ENCODE peak calls at places on chromosomes 1 and 21, in nine cellular contexts. One of them, this sample, is unnamed.

GRCh38 chr21:33403786-33404571 is 766 bp downstream of the IFNGR2 start:
- DNase-seq in colonic mucosa: peak; percentile 69
- DNase-seq in AG09309: no peak
- DNase-seq in foreskin keratinocyte: peak; percentile 38
- DNase-seq in progenitor cell of endocrine pancreas: peak; percentile 38
- DNase-seq in choroid plexus epithelial cell: peak; percentile 65
- DNase-seq in GM23338: peak; percentile 67
- DNase-seq in ovary: peak; percentile 67
- DNase-seq in BE2C: peak; percentile 66
- DNase-seq in this sample: peak; percentile 64

GRCh38 chr1:77412069-77412793 is 130.4 kb downstream of the AK5 start:
- DNase-seq in colonic mucosa: no peak
- DNase-seq in choroid plexus epithelial cell: peak; percentile 21
- DNase-seq in AG09309: peak; percentile 62
- DNase-seq in GM23338: no peak
- DNase-seq in ovary: no peak
- DNase-seq in BE2C: no peak
- DNase-seq in foreskin keratinocyte: peak; percentile 41
- DNase-seq in progenitor cell of endocrine pancreas: no peak
- DNase-seq in this sample: no peak

GRCh38 chr1:56120021-56120420 is 459.3 kb downstream of the PLPP3 start:
- DNase-seq in BE2C: no peak
- DNase-seq in AG09309: no peak
- DNase-seq in colonic mucosa: no peak
- DNase-seq in GM23338: no peak
- DNase-seq in choroid plexus epithelial cell: peak; percentile 61
- DNase-seq in progenitor cell of endocrine pancreas: no peak
- DNase-seq in foreskin keratinocyte: no peak
- DNase-seq in ovary: no peak
- DNase-seq in this sample: no peak

GRCh38 chr1:222914861-222915632 is 100.2 kb downstream of the DISP1 start:
- DNase-seq in BE2C: no peak
- DNase-seq in foreskin keratinocyte: peak; percentile 71
- DNase-seq in GM23338: no peak
- DNase-seq in colonic mucosa: no peak
- DNase-seq in ovary: no peak
- DNase-seq in progenitor cell of endocrine pancreas: no peak
- DNase-seq in AG09309: no peak
- DNase-seq in choroid plexus epithelial cell: peak; percentile 86
- DNase-seq in this sample: no peak

GRCh38 chr21:15272591-15272990 is 207.8 kb upstream of the NRIP1 start:
- DNase-seq in progenitor cell of endocrine pancreas: no peak
- DNase-seq in GM23338: no peak
- DNase-seq in foreskin keratinocyte: no peak
- DNase-seq in choroid plexus epithelial cell: peak; percentile 49
- DNase-seq in AG09309: no peak
- DNase-seq in colonic mucosa: no peak
- DNase-seq in ovary: no peak
- DNase-seq in BE2C: no peak
- DNase-seq in this sample: no peak

GRCh38 chr1:43968348-43968948 is 1.4 kb upstream of the DPH2 start:
- DNase-seq in foreskin keratinocyte: no peak
- DNase-seq in AG09309: no peak
- DNase-seq in GM23338: peak; percentile 88
- DNase-seq in BE2C: no peak
- DNase-seq in ovary: peak; percentile 51
- DNase-seq in choroid plexus epithelial cell: peak; percentile 46
- DNase-seq in colonic mucosa: no peak
- DNase-seq in progenitor cell of endocrine pancreas: peak; percentile 44
- DNase-seq in this sample: peak; percentile 80

GRCh38 chr1:156901966-156902922 is 8.7 kb downstream of the PEAR1 start:
- DNase-seq in colonic mucosa: no peak
- DNase-seq in AG09309: no peak
- DNase-seq in BE2C: no peak
- DNase-seq in GM23338: no peak
- DNase-seq in choroid plexus epithelial cell: peak; percentile 23
- DNase-seq in progenitor cell of endocrine pancreas: no peak
- DNase-seq in foreskin keratinocyte: no peak
- DNase-seq in ovary: no peak
- DNase-seq in this sample: no peak

GRCh38 chr21:28856588-28857250 is 136.0 kb downstream of the LTN1 start:
- DNase-seq in choroid plexus epithelial cell: peak; percentile 6
- DNase-seq in progenitor cell of endocrine pancreas: no peak
- DNase-seq in GM23338: peak; percentile 51
- DNase-seq in BE2C: no peak
- DNase-seq in foreskin keratinocyte: no peak
- DNase-seq in ovary: no peak
- DNase-seq in AG09309: no peak
- DNase-seq in colonic mucosa: no peak
- DNase-seq in this sample: peak; percentile 35

GRCh38 chr1:196607940-196608339 is 300 bp downstream of the KCNT2 start:
- DNase-seq in ovary: peak; percentile 18
- DNase-seq in foreskin keratinocyte: no peak
- DNase-seq in AG09309: no peak
- DNase-seq in BE2C: no peak
- DNase-seq in choroid plexus epithelial cell: peak; percentile 18
- DNase-seq in colonic mucosa: no peak
- DNase-seq in progenitor cell of endocrine pancreas: no peak
- DNase-seq in GM23338: peak; percentile 55
- DNase-seq in this sample: no peak

GRCh38 chr1:1356796-1357401 is 1.5 kb downstream of the MXRA8 start:
- DNase-seq in AG09309: no peak
- DNase-seq in GM23338: no peak
- DNase-seq in foreskin keratinocyte: no peak
- DNase-seq in ovary: peak; percentile 55
- DNase-seq in progenitor cell of endocrine pancreas: no peak
- DNase-seq in colonic mucosa: no peak
- DNase-seq in choroid plexus epithelial cell: no peak
- DNase-seq in BE2C: peak; percentile 15
- DNase-seq in this sample: peak; percentile 33

DNA sequence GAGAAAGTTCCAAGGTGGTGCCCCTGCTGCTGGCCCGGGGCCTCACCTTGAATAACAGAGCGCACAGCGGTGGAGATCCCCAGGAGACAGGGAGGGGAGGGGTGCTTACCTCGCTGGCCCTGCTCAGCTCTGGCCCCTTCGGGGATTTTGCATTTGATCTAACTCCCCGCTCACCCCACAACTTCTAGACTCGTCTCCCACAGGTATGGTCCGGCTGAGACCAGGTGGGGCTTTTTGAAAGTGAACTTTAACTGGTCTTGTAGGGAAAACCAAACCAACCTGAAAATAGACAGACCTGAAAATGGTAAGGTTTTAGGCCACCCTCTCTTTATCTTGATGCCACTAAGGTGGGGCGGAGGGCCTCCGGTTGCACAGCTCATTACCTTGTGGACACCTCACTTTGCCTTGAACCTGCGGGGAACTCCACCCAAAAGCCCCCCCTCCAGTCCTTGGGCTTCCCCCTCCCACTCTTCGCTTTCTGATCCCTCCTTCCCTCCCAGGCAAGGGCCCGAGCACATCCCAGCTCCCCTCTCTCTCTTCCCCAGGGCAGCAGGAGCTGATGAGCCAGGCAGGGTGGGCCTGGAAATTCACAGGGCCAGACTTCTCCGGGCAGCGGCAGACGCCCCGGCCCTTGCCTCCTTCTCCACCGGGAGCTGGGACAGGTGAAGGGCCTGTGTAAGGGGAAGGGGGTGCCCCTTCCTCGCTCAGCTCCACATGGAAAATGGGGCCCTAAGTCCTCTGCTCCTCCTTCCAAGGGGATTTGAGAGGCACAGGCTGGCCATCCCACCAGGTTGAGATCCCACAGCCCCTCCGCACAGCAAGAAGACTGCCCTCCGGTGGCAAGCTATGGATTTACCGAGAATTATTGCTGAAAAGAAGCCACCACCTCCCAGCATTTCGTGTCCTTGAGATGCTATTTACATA is 16.1 kb downstream of the TNFRSF8 start:
- DNase-seq in progenitor cell of endocrine pancreas: peak; percentile 25
- DNase-seq in choroid plexus epithelial cell: peak; percentile 70
- DNase-seq in BE2C: peak; percentile 32
- DNase-seq in foreskin keratinocyte: no peak
- DNase-seq in GM23338: peak; percentile 92
- DNase-seq in AG09309: no peak
- DNase-seq in colonic mucosa: peak; percentile 25
- DNase-seq in ovary: peak; percentile 62
- DNase-seq in this sample: peak; percentile 71
- TF ChIP-seq CTCF in progenitor cell of endocrine pancreas: peak; percentile 71
- TF ChIP-seq CTCF in choroid plexus epithelial cell: peak; percentile 85
- TF ChIP-seq CTCF in BE2C: peak; percentile 55
- TF ChIP-seq CTCF in foreskin keratinocyte: peak; percentile 71
- TF ChIP-seq CTCF in GM23338: peak; percentile 79
- TF ChIP-seq CTCF in AG09309: peak; percentile 71
- TF ChIP-seq CTCF in colonic mucosa: no peak
- TF ChIP-seq CTCF in ovary: peak; percentile 28
- TF ChIP-seq CTCF in this sample: peak; percentile 71

DNA sequence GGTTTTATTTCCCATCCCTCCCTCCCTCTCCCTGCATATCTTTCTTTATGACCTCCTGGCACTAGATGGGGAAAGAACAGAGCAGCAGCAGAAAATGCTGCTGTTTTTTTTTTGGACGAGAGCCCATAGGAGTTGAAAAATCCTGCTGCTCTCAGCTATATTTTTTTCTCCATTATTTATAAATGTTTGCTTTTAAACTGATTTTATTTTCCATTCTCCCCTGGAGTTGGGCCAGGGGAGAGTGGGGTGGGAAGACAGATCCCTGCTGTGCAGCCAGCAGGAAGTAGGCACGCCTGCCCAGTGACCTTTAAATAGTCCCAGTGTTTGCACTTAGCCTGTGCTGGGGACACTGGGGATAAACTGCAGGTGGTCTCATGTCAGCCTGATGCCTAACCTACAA is 17.4 kb downstream of the SFT2D2 start:
- DNase-seq in ovary: peak; percentile 73
- DNase-seq in choroid plexus epithelial cell: peak; percentile 68
- DNase-seq in colonic mucosa: no peak
- DNase-seq in foreskin keratinocyte: no peak
- DNase-seq in progenitor cell of endocrine pancreas: no peak
- DNase-seq in GM23338: no peak
- DNase-seq in BE2C: no peak
- DNase-seq in AG09309: no peak
- DNase-seq in this sample: no peak
- TF ChIP-seq CTCF in ovary: no peak
- TF ChIP-seq CTCF in choroid plexus epithelial cell: no peak
- TF ChIP-seq CTCF in colonic mucosa: no peak
- TF ChIP-seq CTCF in foreskin keratinocyte: no peak
- TF ChIP-seq CTCF in progenitor cell of endocrine pancreas: no peak
- TF ChIP-seq CTCF in GM23338: no peak
- TF ChIP-seq CTCF in BE2C: no peak
- TF ChIP-seq CTCF in AG09309: no peak
- TF ChIP-seq CTCF in this sample: no peak

GRCh38 chr1:171251741-171252300 is 3.5 kb downstream of the FMO1 start:
- DNase-seq in choroid plexus epithelial cell: peak; percentile 62
- DNase-seq in ovary: peak; percentile 52
- DNase-seq in foreskin keratinocyte: no peak
- DNase-seq in GM23338: peak; percentile 53
- DNase-seq in progenitor cell of endocrine pancreas: peak; percentile 33
- DNase-seq in AG09309: no peak
- DNase-seq in colonic mucosa: peak; percentile 51
- DNase-seq in BE2C: peak; percentile 61
- DNase-seq in this sample: peak; percentile 67
- TF ChIP-seq CTCF in choroid plexus epithelial cell: peak; percentile 80
- TF ChIP-seq CTCF in ovary: no peak
- TF ChIP-seq CTCF in foreskin keratinocyte: peak; percentile 66
- TF ChIP-seq CTCF in GM23338: peak; percentile 58
- TF ChIP-seq CTCF in progenitor cell of endocrine pancreas: peak; percentile 69
- TF ChIP-seq CTCF in AG09309: peak; percentile 61
- TF ChIP-seq CTCF in colonic mucosa: peak; percentile 56
- TF ChIP-seq CTCF in BE2C: peak; percentile 60
- TF ChIP-seq CTCF in this sample: peak; percentile 64

DNA sequence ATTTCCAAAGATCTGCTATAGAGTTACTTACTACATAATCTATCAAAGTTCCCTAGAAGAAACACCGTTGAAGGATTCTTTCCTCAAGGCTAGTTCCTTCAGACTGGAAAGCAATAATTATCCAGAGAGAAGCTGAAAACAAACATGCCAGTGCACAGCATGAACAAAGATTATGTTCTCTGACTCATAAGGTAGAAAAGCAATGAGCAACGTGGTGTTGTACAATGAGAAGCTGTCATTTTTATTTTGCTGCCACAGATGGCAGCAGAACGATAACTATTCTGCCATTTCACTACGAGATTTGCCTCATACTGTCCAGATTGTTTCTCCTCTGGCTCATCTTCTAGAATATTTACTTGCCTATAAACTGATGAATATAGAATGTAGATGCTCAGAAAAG is 10.7 kb downstream of the EXTL2 start:
- DNase-seq in GM23338: no peak
- DNase-seq in ovary: no peak
- DNase-seq in choroid plexus epithelial cell: peak; percentile 85
- DNase-seq in AG09309: no peak
- DNase-seq in colonic mucosa: no peak
- DNase-seq in foreskin keratinocyte: peak; percentile 73
- DNase-seq in progenitor cell of endocrine pancreas: no peak
- DNase-seq in BE2C: no peak
- DNase-seq in this sample: no peak
- TF ChIP-seq CTCF in GM23338: no peak
- TF ChIP-seq CTCF in ovary: no peak
- TF ChIP-seq CTCF in choroid plexus epithelial cell: peak; percentile 30
- TF ChIP-seq CTCF in AG09309: no peak
- TF ChIP-seq CTCF in colonic mucosa: no peak
- TF ChIP-seq CTCF in foreskin keratinocyte: peak; percentile 69
- TF ChIP-seq CTCF in progenitor cell of endocrine pancreas: no peak
- TF ChIP-seq CTCF in BE2C: no peak
- TF ChIP-seq CTCF in this sample: no peak

DNA sequence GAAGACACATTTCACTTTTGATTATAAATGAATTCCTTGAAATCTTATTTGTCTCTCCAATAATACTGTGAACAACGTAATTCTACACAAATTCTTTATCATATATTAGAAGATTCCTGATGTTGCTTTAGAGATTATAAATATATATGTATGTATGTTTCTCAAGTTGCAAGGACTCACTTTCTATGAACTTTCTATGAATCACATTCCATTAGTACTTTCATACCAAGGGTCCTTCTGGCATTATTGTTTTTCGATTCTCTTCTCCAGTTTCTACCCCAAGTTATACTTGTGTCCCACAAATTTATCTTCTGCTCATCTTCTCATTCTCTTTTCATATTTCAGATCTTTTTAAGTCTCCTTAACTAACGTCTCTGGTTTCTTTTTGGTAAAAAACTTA is 55.9 kb downstream of the ZNHIT6 start:
- DNase-seq in foreskin keratinocyte: no peak
- DNase-seq in ovary: no peak
- DNase-seq in colonic mucosa: no peak
- DNase-seq in AG09309: no peak
- DNase-seq in choroid plexus epithelial cell: no peak
- DNase-seq in GM23338: no peak
- DNase-seq in progenitor cell of endocrine pancreas: no peak
- DNase-seq in BE2C: no peak
- DNase-seq in this sample: no peak
- TF ChIP-seq CTCF in foreskin keratinocyte: no peak
- TF ChIP-seq CTCF in ovary: no peak
- TF ChIP-seq CTCF in colonic mucosa: no peak
- TF ChIP-seq CTCF in AG09309: no peak
- TF ChIP-seq CTCF in choroid plexus epithelial cell: no peak
- TF ChIP-seq CTCF in GM23338: no peak
- TF ChIP-seq CTCF in progenitor cell of endocrine pancreas: no peak
- TF ChIP-seq CTCF in BE2C: no peak
- TF ChIP-seq CTCF in this sample: no peak

GRCh38 chr1:33735624-33736023 is 128.3 kb upstream of the HMGB4 start:
- DNase-seq in AG09309: peak; percentile 18
- DNase-seq in BE2C: no peak
- DNase-seq in choroid plexus epithelial cell: peak; percentile 6
- DNase-seq in colonic mucosa: no peak
- DNase-seq in GM23338: peak; percentile 17
- DNase-seq in progenitor cell of endocrine pancreas: no peak
- DNase-seq in foreskin keratinocyte: no peak
- DNase-seq in ovary: no peak
- DNase-seq in this sample: no peak
- TF ChIP-seq CTCF in AG09309: peak; percentile 35
- TF ChIP-seq CTCF in BE2C: no peak
- TF ChIP-seq CTCF in choroid plexus epithelial cell: peak; percentile 13
- TF ChIP-seq CTCF in colonic mucosa: no peak
- TF ChIP-seq CTCF in GM23338: peak; percentile 36
- TF ChIP-seq CTCF in progenitor cell of endocrine pancreas: peak; percentile 26
- TF ChIP-seq CTCF in foreskin keratinocyte: peak; percentile 60
- TF ChIP-seq CTCF in ovary: no peak
- TF ChIP-seq CTCF in this sample: no peak

This sample was measured in nephron progenitor cell.